ENCODE peak calls at places on chromosome 6, in four cellular contexts. One of them, this sample, is unnamed.

GRCh38 chr6:3913077-3913957 is 64.1 kb downstream of the FAM50B start:
- DNase-seq in CD8-positive, alpha-beta T cell: no peak
- DNase-seq in heart left ventricle: peak
- DNase-seq in colonic mucosa: peak
- DNase-seq in this sample: peak

GRCh38 chr6:19723533-19723932 is 113.6 kb upstream of the ID4 start:
- DNase-seq in CD8-positive, alpha-beta T cell: no peak
- DNase-seq in heart left ventricle: no peak
- DNase-seq in colonic mucosa: no peak
- DNase-seq in this sample: no peak

GRCh38 chr6:30696432-30696831 is 5.6 kb upstream of the NRM start:
- DNase-seq in CD8-positive, alpha-beta T cell: no peak
- DNase-seq in heart left ventricle: no peak
- DNase-seq in colonic mucosa: no peak
- DNase-seq in this sample: no peak

GRCh38 chr6:170224694-170225660 is 65.9 kb downstream of the DLL1 start:
- DNase-seq in CD8-positive, alpha-beta T cell: no peak
- DNase-seq in heart left ventricle: peak
- DNase-seq in colonic mucosa: no peak
- DNase-seq in this sample: peak

GRCh38 chr6:150485559-150486517 is 113.8 kb upstream of the PLEKHG1 start:
- DNase-seq in CD8-positive, alpha-beta T cell: no peak
- DNase-seq in heart left ventricle: no peak
- DNase-seq in colonic mucosa: no peak
- DNase-seq in this sample: peak

GRCh38 chr6:106908386-106908840 is 66.1 kb downstream of the CD24 start:
- DNase-seq in CD8-positive, alpha-beta T cell: no peak
- DNase-seq in heart left ventricle: no peak
- DNase-seq in colonic mucosa: no peak
- DNase-seq in this sample: no peak

GRCh38 chr6:151351731-151352130 is 39.6 kb downstream of the ZBTB2 start:
- DNase-seq in CD8-positive, alpha-beta T cell: no peak
- DNase-seq in heart left ventricle: no peak
- DNase-seq in colonic mucosa: no peak
- DNase-seq in this sample: no peak

GRCh38 chr6:120938876-120939231 is 395.4 kb downstream of the TBC1D32 start:
- DNase-seq in CD8-positive, alpha-beta T cell: no peak
- DNase-seq in heart left ventricle: no peak
- DNase-seq in colonic mucosa: no peak
- DNase-seq in this sample: no peak

GRCh38 chr6:87483929-87484328 is 11.2 kb downstream of the SLC35A1 start:
- DNase-seq in CD8-positive, alpha-beta T cell: peak
- DNase-seq in heart left ventricle: no peak
- DNase-seq in colonic mucosa: no peak
- DNase-seq in this sample: no peak

GRCh38 chr6:11425431-11425871 is 112.1 kb upstream of the TMEM170B start:
- DNase-seq in CD8-positive, alpha-beta T cell: no peak
- DNase-seq in heart left ventricle: no peak
- DNase-seq in colonic mucosa: no peak
- DNase-seq in this sample: no peak

GRCh38 chr6:11427827-11428245 is 109.7 kb upstream of the TMEM170B start:
- DNase-seq in CD8-positive, alpha-beta T cell: no peak
- DNase-seq in heart left ventricle: no peak
- DNase-seq in colonic mucosa: no peak
- DNase-seq in this sample: no peak

GRCh38 chr6:11425876-11426275 is 111.7 kb upstream of the TMEM170B start:
- DNase-seq in CD8-positive, alpha-beta T cell: no peak
- DNase-seq in heart left ventricle: no peak
- DNase-seq in colonic mucosa: no peak
- DNase-seq in this sample: no peak

GRCh38 chr6:11427091-11427739 is 110.3 kb upstream of the TMEM170B start:
- DNase-seq in CD8-positive, alpha-beta T cell: no peak
- DNase-seq in heart left ventricle: no peak
- DNase-seq in colonic mucosa: no peak
- DNase-seq in this sample: no peak

GRCh38 chr6:11426571-11426970 is 111.0 kb upstream of the TMEM170B start:
- DNase-seq in CD8-positive, alpha-beta T cell: no peak
- DNase-seq in heart left ventricle: no peak
- DNase-seq in colonic mucosa: no peak
- DNase-seq in this sample: no peak
- H3K27ac ChIP-seq in CD8-positive, alpha-beta T cell: no peak
- H3K27ac ChIP-seq in heart left ventricle: no peak
- H3K27ac ChIP-seq in colonic mucosa: no peak
- H3K27ac ChIP-seq in this sample: no peak

GRCh38 chr6:12576389-12576788 is 140.2 kb upstream of the PHACTR1 start:
- DNase-seq in CD8-positive, alpha-beta T cell: no peak
- DNase-seq in heart left ventricle: no peak
- DNase-seq in colonic mucosa: no peak
- DNase-seq in this sample: no peak

GRCh38 chr6:12577124-12577845 is 139.3 kb upstream of the PHACTR1 start:
- DNase-seq in CD8-positive, alpha-beta T cell: no peak
- DNase-seq in heart left ventricle: no peak
- DNase-seq in colonic mucosa: no peak
- DNase-seq in this sample: no peak

GRCh38 chr6:12570461-12571030 is 146.0 kb upstream of the PHACTR1 start:
- DNase-seq in CD8-positive, alpha-beta T cell: no peak
- DNase-seq in heart left ventricle: no peak
- DNase-seq in colonic mucosa: no peak
- DNase-seq in this sample: no peak

GRCh38 chr6:12569646-12570045 is 146.9 kb upstream of the PHACTR1 start:
- DNase-seq in CD8-positive, alpha-beta T cell: no peak
- DNase-seq in heart left ventricle: no peak
- DNase-seq in colonic mucosa: no peak
- DNase-seq in this sample: no peak

DNA sequence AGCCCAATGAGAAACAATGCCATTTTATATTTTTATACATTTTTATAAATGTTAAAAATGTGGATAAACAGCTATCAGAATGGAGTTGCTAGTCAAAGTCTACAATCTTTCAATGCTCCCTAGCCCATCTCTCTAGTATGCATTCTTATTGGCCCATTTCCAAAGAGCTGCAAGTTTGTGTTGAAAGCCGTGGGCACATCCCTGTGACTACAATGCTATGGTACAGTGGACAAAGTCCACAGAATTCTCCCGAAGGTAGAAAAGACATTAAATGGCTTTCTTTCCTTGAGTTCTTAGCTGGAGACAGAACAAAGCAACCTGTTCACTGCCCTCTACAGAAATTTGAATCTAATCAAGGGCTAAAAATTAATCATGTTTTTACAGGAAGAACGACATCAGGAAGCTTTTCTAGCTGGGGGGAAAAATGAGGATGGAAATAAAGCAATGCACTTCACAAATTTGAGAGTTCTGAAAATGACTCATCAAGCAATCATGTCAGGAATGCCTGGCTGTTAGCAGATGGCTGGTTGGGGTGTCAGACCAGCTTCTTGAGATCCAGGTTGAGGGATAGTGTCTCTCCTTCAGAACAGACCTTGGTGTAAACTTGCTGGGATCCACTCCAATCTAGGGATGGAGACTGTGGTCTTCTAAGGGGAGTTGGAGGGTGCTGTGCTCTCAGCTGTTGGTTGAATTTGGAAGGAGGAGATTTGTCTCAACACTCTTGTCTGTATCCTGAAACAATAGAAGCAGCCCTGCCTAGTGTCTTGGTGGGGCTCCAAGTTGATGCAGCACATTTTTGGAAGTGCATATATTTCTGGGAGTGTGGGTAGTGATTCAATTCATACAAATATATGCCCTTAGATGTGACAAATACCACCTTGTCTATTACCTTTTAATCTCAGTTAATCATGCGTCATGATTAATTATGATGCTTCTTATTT is 143.4 kb upstream of the PHACTR1 start:
- DNase-seq in CD8-positive, alpha-beta T cell: no peak
- DNase-seq in heart left ventricle: no peak
- DNase-seq in colonic mucosa: peak
- DNase-seq in this sample: no peak
- H3K27ac ChIP-seq in CD8-positive, alpha-beta T cell: no peak
- H3K27ac ChIP-seq in heart left ventricle: peak
- H3K27ac ChIP-seq in colonic mucosa: no peak
- H3K27ac ChIP-seq in this sample: no peak

DNA sequence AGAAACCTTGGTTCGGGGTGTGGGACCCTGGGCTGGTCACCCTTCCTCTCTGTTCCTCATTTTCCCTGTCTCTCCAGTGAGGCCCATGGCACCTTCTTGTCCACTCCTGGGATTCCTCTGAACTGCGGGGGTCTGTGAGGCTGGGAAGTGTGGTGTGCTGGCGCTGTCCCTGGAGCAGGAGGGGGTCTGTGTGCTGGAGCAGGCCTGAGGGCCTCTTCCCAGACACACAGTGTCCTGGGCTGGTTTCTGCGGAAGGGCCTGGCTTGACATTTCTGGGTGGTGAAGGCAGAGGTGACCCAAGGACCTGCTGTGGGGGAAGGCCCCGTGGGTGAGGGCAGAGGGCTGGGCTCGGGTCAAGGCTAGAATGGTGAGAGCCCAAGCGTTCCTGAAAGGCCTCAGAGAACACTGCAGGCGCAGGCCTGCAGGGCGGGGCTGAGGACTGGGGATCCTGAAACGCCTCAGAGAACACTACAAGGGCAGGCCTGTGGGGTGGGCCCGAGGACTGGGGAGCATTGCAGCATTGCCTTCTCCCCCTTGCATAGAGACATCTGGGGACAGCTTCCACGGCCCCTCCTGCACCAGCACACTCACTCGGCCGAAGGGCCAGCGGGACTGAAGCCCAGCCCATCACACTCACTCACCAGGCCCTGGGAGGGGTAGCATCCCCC is 10.6 kb upstream of the BAK1 start:
- DNase-seq in CD8-positive, alpha-beta T cell: no peak
- DNase-seq in heart left ventricle: no peak
- DNase-seq in colonic mucosa: peak
- DNase-seq in this sample: no peak
- H3K27ac ChIP-seq in CD8-positive, alpha-beta T cell: no peak
- H3K27ac ChIP-seq in heart left ventricle: peak
- H3K27ac ChIP-seq in colonic mucosa: peak
- H3K27ac ChIP-seq in this sample: peak

GRCh38 chr6:44989391-44989790 is 338.7 kb upstream of the RUNX2 start:
- DNase-seq in CD8-positive, alpha-beta T cell: no peak
- DNase-seq in heart left ventricle: no peak
- DNase-seq in colonic mucosa: no peak
- DNase-seq in this sample: no peak

GRCh38 chr6:44980841-44981240 is 347.3 kb upstream of the RUNX2 start:
- DNase-seq in CD8-positive, alpha-beta T cell: no peak
- DNase-seq in heart left ventricle: no peak
- DNase-seq in colonic mucosa: no peak
- DNase-seq in this sample: no peak

GRCh38 chr6:44985006-44985405 is 343.1 kb upstream of the RUNX2 start:
- DNase-seq in CD8-positive, alpha-beta T cell: no peak
- DNase-seq in heart left ventricle: no peak
- DNase-seq in colonic mucosa: no peak
- DNase-seq in this sample: no peak

DNA sequence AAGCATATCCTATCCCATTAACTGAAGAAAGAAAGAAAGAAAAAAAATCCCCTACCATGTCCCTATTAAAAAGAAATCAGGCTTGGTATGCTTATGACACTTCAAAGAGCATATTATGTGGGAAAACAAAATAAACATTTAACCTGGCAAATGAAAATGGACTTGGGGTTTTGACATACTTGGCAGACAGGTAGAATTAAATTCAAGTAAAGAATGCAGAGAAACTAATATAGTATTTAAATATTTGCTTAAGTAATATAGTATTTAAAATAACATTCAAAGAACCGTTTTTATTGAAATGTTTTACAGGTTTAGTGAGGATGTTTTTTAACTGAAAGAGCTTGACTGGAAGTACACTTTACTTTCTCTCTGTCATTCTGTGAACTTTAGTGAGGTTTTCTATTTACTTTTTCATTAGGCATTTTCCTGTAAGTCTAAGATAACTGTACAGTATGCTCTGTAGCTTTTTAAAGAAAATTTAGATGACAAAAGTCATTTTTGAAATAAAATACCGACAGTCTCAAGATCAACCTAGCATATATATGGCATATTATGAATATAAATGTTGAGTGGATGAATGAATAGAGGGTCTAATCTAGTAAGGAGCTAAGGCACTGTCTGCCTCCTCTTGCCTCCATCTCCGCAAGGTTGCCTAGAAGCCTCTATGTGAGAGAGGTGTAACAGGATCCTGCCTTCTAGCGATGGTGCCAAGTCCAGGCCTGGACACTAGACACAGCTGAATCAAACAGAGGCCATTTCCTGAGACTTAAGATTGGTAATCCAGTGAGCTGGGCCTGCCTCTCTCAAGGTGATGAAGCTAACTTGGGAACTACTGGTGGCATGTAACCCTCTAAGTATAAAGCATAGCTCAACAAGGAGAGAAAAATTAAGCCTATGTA is 344.4 kb upstream of the RUNX2 start:
- DNase-seq in CD8-positive, alpha-beta T cell: no peak
- DNase-seq in heart left ventricle: no peak
- DNase-seq in colonic mucosa: no peak
- DNase-seq in this sample: no peak
- H3K27ac ChIP-seq in CD8-positive, alpha-beta T cell: no peak
- H3K27ac ChIP-seq in heart left ventricle: no peak
- H3K27ac ChIP-seq in colonic mucosa: no peak
- H3K27ac ChIP-seq in this sample: no peak

GRCh38 chr6:161076211-161076677 is 84.7 kb downstream of the MAP3K4 start:
- DNase-seq in CD8-positive, alpha-beta T cell: peak
- DNase-seq in heart left ventricle: no peak
- DNase-seq in colonic mucosa: no peak
- DNase-seq in this sample: no peak

GRCh38 chr6:161080263-161080970 is 88.8 kb downstream of the MAP3K4 start:
- DNase-seq in CD8-positive, alpha-beta T cell: no peak
- DNase-seq in heart left ventricle: no peak
- DNase-seq in colonic mucosa: no peak
- DNase-seq in this sample: no peak

GRCh38 chr6:161079566-161080262 is 88.1 kb downstream of the MAP3K4 start:
- DNase-seq in CD8-positive, alpha-beta T cell: peak
- DNase-seq in heart left ventricle: no peak
- DNase-seq in colonic mucosa: no peak
- DNase-seq in this sample: no peak

GRCh38 chr6:161085246-161085645 is 93.7 kb downstream of the MAP3K4 start:
- DNase-seq in CD8-positive, alpha-beta T cell: no peak
- DNase-seq in heart left ventricle: no peak
- DNase-seq in colonic mucosa: no peak
- DNase-seq in this sample: no peak

DNA sequence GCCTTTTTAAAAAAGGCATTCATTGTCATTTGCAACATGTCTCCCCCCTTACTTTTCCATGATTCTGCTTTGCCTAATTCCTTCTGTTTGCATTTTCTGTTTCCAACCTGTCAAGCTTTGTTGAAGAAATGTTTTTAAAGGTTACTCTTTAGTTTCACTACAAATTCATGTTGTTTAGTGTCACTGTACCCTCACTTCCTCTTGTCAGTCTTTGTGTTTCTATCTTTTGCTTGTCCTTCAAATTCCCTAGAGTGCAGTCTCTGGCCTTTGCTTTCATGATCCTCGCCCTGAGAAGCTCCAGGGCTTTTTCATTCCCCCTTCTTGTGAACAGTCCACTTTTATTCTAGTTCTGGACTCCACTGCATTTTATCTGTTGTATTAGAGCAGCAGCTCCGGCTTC is 90.6 kb downstream of the MAP3K4 start:
- DNase-seq in CD8-positive, alpha-beta T cell: no peak
- DNase-seq in heart left ventricle: no peak
- DNase-seq in colonic mucosa: no peak
- DNase-seq in this sample: no peak
- H3K27ac ChIP-seq in CD8-positive, alpha-beta T cell: no peak
- H3K27ac ChIP-seq in heart left ventricle: no peak
- H3K27ac ChIP-seq in colonic mucosa: no peak
- H3K27ac ChIP-seq in this sample: no peak

This sample was measured in right lobe of liver.